ENCODE peak calls at places on chromosome 9, in ten cellular contexts. N, X, U, L, F, Q, W, D, T and S are unnamed samples.

GRCh38 chr9:70630971-70631370 is 216.5 kb upstream of the KLF9 start:
- DNase-seq in N (no peak), X (no peak), U (no peak), L (no peak), F (no peak), Q (no peak), W (no peak), D (no peak), T (no peak), S (no peak)

GRCh38 chr9:129551393-129551973 is 69.4 kb downstream of the C9orf50 start:
- DNase-seq in N (no peak), X (no peak), U (no peak), L (no peak), F (no peak), Q (no peak), W (no peak), D (no peak), T (no peak), S (no peak)

GRCh38 chr9:911003-911402 is 65.5 kb upstream of the DMRT3 start:
- DNase-seq in N (no peak), X (no peak), U (no peak), L (no peak), F (peak), Q (no peak), W (no peak), D (no peak), T (no peak), S (peak)

GRCh38 chr9:79799691-79800345 is 228.1 kb downstream of the TLE4 start:
- DNase-seq in N (no peak), X (no peak), U (peak), L (peak), F (peak), Q (peak), W (peak), D (peak), T (no peak), S (no peak)

GRCh38 chr9:2824564-2824963 is 19.3 kb downstream of the PUM3 start:
- DNase-seq in N (no peak), X (no peak), U (no peak), L (no peak), F (no peak), Q (no peak), W (no peak), D (no peak), T (no peak), S (peak)

GRCh38 chr9:103761466-103761865 is 332.6 kb upstream of the SMC2 start:
- DNase-seq in N (no peak), X (no peak), U (no peak), L (no peak), F (no peak), Q (no peak), W (no peak), D (no peak), T (no peak), S (no peak)

GRCh38 chr9:18268381-18268780 is 205.6 kb upstream of the ADAMTSL1 start:
- DNase-seq in N (no peak), X (peak), U (peak), L (no peak), F (no peak), Q (no peak), W (peak), D (peak), T (no peak), S (peak)

GRCh38 chr9:77132991-77133390 is 44.3 kb upstream of the VPS13A start:
- DNase-seq in N (no peak), X (peak), U (no peak), L (no peak), F (no peak), Q (no peak), W (no peak), D (no peak), T (no peak), S (no peak)

GRCh38 chr9:68711281-68711680 is 6.2 kb downstream of the PIP5K1B start:
- DNase-seq in N (no peak), X (no peak), U (no peak), L (no peak), F (no peak), Q (no peak), W (no peak), D (no peak), T (no peak), S (no peak)

GRCh38 chr9:125894566-125894965 is 147.4 kb downstream of the PBX3 start:
- DNase-seq in N (no peak), X (no peak), U (no peak), L (no peak), F (no peak), Q (no peak), W (no peak), D (no peak), T (no peak), S (no peak)

GRCh38 chr9:98234231-98234825 is 21.1 kb downstream of the TBC1D2 start:
- DNase-seq in N (no peak), X (no peak), U (no peak), L (no peak), F (no peak), Q (no peak), W (no peak), D (no peak), T (no peak), S (peak)

GRCh38 chr9:92517046-92517445 is 18.7 kb downstream of the ECM2 start:
- DNase-seq in N (no peak), X (no peak), U (no peak), L (no peak), F (no peak), Q (no peak), W (no peak), D (no peak), T (no peak), S (peak)

GRCh38 chr9:131781069-131781468 is 41.2 kb upstream of the RAPGEF1 start:
- DNase-seq in N (no peak), X (no peak), U (no peak), L (no peak), F (no peak), Q (no peak), W (no peak), D (peak), T (no peak), S (no peak)

GRCh38 chr9:114374936-114375335 is 12.8 kb downstream of the AKNA start:
- DNase-seq in N (no peak), X (no peak), U (no peak), L (no peak), F (no peak), Q (no peak), W (no peak), D (no peak), T (no peak), S (no peak)

GRCh38 chr9:15720861-15721260 is 168.0 kb downstream of the CCDC171 start:
- DNase-seq in N (no peak), X (no peak), U (no peak), L (no peak), F (no peak), Q (no peak), W (no peak), D (no peak), T (no peak), S (no peak)

GRCh38 chr9:113996531-113997001 is 81.5 kb downstream of the AMBP start:
- DNase-seq in N (no peak), X (no peak), U (no peak), L (no peak), F (no peak), Q (no peak), W (no peak), D (no peak), T (no peak), S (no peak)

GRCh38 chr9:1458503-1458902 is 408.3 kb downstream of the DMRT2 start:
- DNase-seq in N (no peak), X (peak), U (peak), L (no peak), F (no peak), Q (no peak), W (no peak), D (peak), T (no peak), S (no peak)

GRCh38 chr9:6783753-6784152 is 26.0 kb downstream of the KDM4C start:
- DNase-seq in N (no peak), X (no peak), U (no peak), L (no peak), F (no peak), Q (no peak), W (no peak), D (no peak), T (no peak), S (no peak)

GRCh38 chr9:134606951-134607733 is 34.5 kb upstream of the COL5A1 start:
- DNase-seq in N (no peak), X (no peak), U (no peak), L (no peak), F (no peak), Q (no peak), W (peak), D (no peak), T (no peak), S (peak)

GRCh38 chr9:37667706-37668672 is 17.2 kb downstream of the FRMPD1 start:
- DNase-seq in N (no peak), X (no peak), U (no peak), L (no peak), F (peak), Q (no peak), W (no peak), D (peak), T (no peak), S (peak)

GRCh38 chr9:35756275-35756742 is 2.2 kb upstream of the MSMP start:
- DNase-seq in N (no peak), X (no peak), U (no peak), L (no peak), F (no peak), Q (peak), W (no peak), D (peak), T (no peak), S (peak)

GRCh38 chr9:3337515-3337914 is 188.3 kb downstream of the RFX3 start:
- DNase-seq in N (no peak), X (peak), U (peak), L (no peak), F (no peak), Q (peak), W (peak), D (peak), T (no peak), S (no peak)

GRCh38 chr9:99023831-99024230 is 80.1 kb downstream of the COL15A1 start:
- DNase-seq in N (no peak), X (peak), U (peak), L (peak), F (no peak), Q (peak), W (no peak), D (peak), T (no peak), S (no peak)

GRCh38 chr9:114924327-114924726 is 6.1 kb downstream of the TNFSF8 start:
- DNase-seq in N (no peak), X (no peak), U (no peak), L (no peak), F (no peak), Q (no peak), W (no peak), D (no peak), T (no peak), S (no peak)

GRCh38 chr9:96020822-96021615 is 145.5 kb downstream of the ERCC6L2 start:
- DNase-seq in N (no peak), X (no peak), U (peak), L (no peak), F (no peak), Q (no peak), W (peak), D (peak), T (no peak), S (peak)

GRCh38 chr9:100052375-100052774 is 46.4 kb downstream of the ERP44 start:
- DNase-seq in N (no peak), X (no peak), U (no peak), L (no peak), F (no peak), Q (no peak), W (no peak), D (no peak), T (no peak), S (no peak)

GRCh38 chr9:126275386-126276001 is 51.1 kb upstream of the MVB12B start:
- DNase-seq in N (no peak), X (peak), U (no peak), L (no peak), F (no peak), Q (no peak), W (peak), D (peak), T (no peak), S (peak)

GRCh38 chr9:3900673-3901318 is 375.0 kb upstream of the RFX3 start:
- DNase-seq in N (no peak), X (no peak), U (no peak), L (no peak), F (no peak), Q (no peak), W (no peak), D (no peak), T (no peak), S (no peak)

GRCh38 chr9:6676254-6676928 is 30.9 kb upstream of the GLDC start:
- DNase-seq in N (no peak), X (no peak), U (no peak), L (no peak), F (no peak), Q (no peak), W (no peak), D (no peak), T (no peak), S (no peak)

GRCh38 chr9:98374385-98375051 is 119.1 kb upstream of the TBC1D2 start:
- DNase-seq in N (no peak), X (peak), U (peak), L (no peak), F (peak), Q (no peak), W (peak), D (peak), T (peak), S (peak)

GRCh38 chr9:92138157-92138959 is 23.1 kb upstream of the SPTLC1 start:
- DNase-seq in N (peak), X (peak), U (peak), L (no peak), F (peak), Q (peak), W (peak), D (peak), T (no peak), S (peak)

GRCh38 chr9:108436470-108436869 is 419.3 kb downstream of the ACTL7B start:
- DNase-seq in N (no peak), X (no peak), U (no peak), L (no peak), F (no peak), Q (no peak), W (no peak), D (no peak), T (no peak), S (no peak)

GRCh38 chr9:108430655-108431054 is 425.1 kb downstream of the ACTL7B start:
- DNase-seq in N (no peak), X (no peak), U (no peak), L (no peak), F (no peak), Q (no peak), W (no peak), D (no peak), T (no peak), S (no peak)

GRCh38 chr9:108434502-108434901 is 421.3 kb downstream of the ACTL7B start:
- DNase-seq in N (no peak), X (peak), U (no peak), L (no peak), F (no peak), Q (no peak), W (no peak), D (peak), T (no peak), S (no peak)

GRCh38 chr9:108439967-108440366 is 415.8 kb downstream of the ACTL7B start:
- DNase-seq in N (no peak), X (peak), U (peak), L (no peak), F (no peak), Q (no peak), W (peak), D (peak), T (no peak), S (no peak)

GRCh38 chr9:108434036-108434435 is 421.8 kb downstream of the ACTL7B start:
- DNase-seq in N (no peak), X (no peak), U (no peak), L (no peak), F (no peak), Q (no peak), W (no peak), D (no peak), T (no peak), S (no peak)
- TF ChIP-seq CTCF in N (no peak), X (no peak), U (no peak), L (no peak), F (no peak), Q (no peak), W (no peak), D (no peak), T (no peak), S (no peak)

GRCh38 chr9:121650220-121651013 is 1.0 kb upstream of the DAB2IP start:
- DNase-seq in N (no peak), X (peak), U (no peak), L (no peak), F (peak), Q (peak), W (peak), D (peak), T (peak), S (peak)

GRCh38 chr9:121648799-121649198 is 2.6 kb upstream of the DAB2IP start:
- DNase-seq in N (no peak), X (no peak), U (no peak), L (no peak), F (no peak), Q (no peak), W (no peak), D (no peak), T (no peak), S (no peak)

GRCh38 chr9:121648172-121648571 is 3.3 kb upstream of the DAB2IP start:
- DNase-seq in N (no peak), X (no peak), U (no peak), L (no peak), F (no peak), Q (no peak), W (no peak), D (no peak), T (no peak), S (no peak)

GRCh38 chr9:121651014-121651294 is 480 bp upstream of the DAB2IP start:
- DNase-seq in N (no peak), X (no peak), U (no peak), L (no peak), F (no peak), Q (no peak), W (no peak), D (no peak), T (no peak), S (no peak)

GRCh38 chr9:121649476-121650219 is 1.8 kb upstream of the DAB2IP start:
- DNase-seq in N (no peak), X (no peak), U (no peak), L (no peak), F (no peak), Q (no peak), W (no peak), D (no peak), T (no peak), S (peak)
- H3K4me3 ChIP-seq in N (no peak), X (no peak), U (no peak), L (no peak), F (peak), Q (peak), W (no peak), D (peak), T (no peak), S (peak)

GRCh38 chr9:94990897-94991561 is 264.5 kb downstream of the AOPEP start:
- DNase-seq in N (no peak), X (no peak), U (no peak), L (no peak), F (peak), Q (no peak), W (no peak), D (no peak), T (no peak), S (no peak)
- TF ChIP-seq CTCF in N (no peak), X (no peak), U (no peak), L (no peak), F (no peak), Q (no peak), W (no peak), D (no peak), T (no peak), S (no peak)

GRCh38 chr9:130664191-130665028 is at the start of gene PRDM12:
- DNase-seq in N (no peak), X (no peak), U (no peak), L (no peak), F (no peak), Q (no peak), W (no peak), D (no peak), T (no peak), S (peak)
- H3K4me3 ChIP-seq in N (no peak), X (no peak), U (no peak), L (no peak), F (peak), Q (peak), W (no peak), D (no peak), T (no peak), S (peak)

GRCh38 chr9:87894998-87895625 is 12.4 kb downstream of the SPATA31E1 start:
- DNase-seq in N (no peak), X (no peak), U (no peak), L (no peak), F (no peak), Q (no peak), W (no peak), D (no peak), T (no peak), S (peak)
- TF ChIP-seq CTCF in N (peak), X (no peak), U (peak), L (no peak), F (no peak), Q (no peak), W (no peak), D (no peak), T (peak), S (peak)

DNA sequence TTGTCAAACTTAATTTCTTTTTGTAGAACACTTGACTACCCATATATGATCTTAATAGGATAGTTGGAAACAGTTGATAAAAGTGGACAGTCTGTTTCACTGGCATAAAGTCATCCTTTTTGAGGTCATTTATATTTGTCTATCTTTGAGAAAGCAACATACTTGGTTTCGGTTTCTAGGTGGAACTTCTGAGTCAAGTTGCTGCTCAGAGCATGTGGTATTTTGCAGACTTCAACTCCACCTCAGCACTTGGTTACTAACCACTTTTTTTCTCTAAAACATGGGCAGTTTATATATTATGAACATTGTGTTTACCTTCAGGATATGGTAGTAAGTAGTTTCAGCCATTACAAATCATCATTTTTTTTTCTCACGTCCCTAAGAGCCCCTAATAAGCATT is 1749.0 kb upstream of the C9orf72 start:
- DNase-seq in N (no peak), X (no peak), U (no peak), L (no peak), F (no peak), Q (no peak), W (no peak), D (no peak), T (no peak), S (no peak)
- H3K4me3 ChIP-seq in N (no peak), X (no peak), U (no peak), L (no peak), F (no peak), Q (no peak), W (no peak), D (no peak), T (no peak), S (no peak)

GRCh38 chr9:112446080-112446479 is 40.5 kb upstream of the KIAA1958 start:
- DNase-seq in N (no peak), X (no peak), U (no peak), L (no peak), F (no peak), Q (no peak), W (no peak), D (no peak), T (no peak), S (no peak)

GRCh38 chr9:112446518-112446917 is 40.1 kb upstream of the KIAA1958 start:
- DNase-seq in N (no peak), X (no peak), U (no peak), L (no peak), F (no peak), Q (no peak), W (no peak), D (no peak), T (no peak), S (no peak)

GRCh38 chr9:112443636-112444035 is 43.0 kb upstream of the KIAA1958 start:
- DNase-seq in N (no peak), X (no peak), U (no peak), L (no peak), F (no peak), Q (no peak), W (no peak), D (no peak), T (no peak), S (no peak)

GRCh38 chr9:112445196-112445595 is 41.4 kb upstream of the KIAA1958 start:
- DNase-seq in N (no peak), X (no peak), U (no peak), L (no peak), F (no peak), Q (no peak), W (no peak), D (no peak), T (no peak), S (no peak)

GRCh38 chr9:112443200-112443599 is 43.4 kb upstream of the KIAA1958 start:
- DNase-seq in N (no peak), X (peak), U (peak), L (no peak), F (peak), Q (no peak), W (peak), D (peak), T (no peak), S (peak)
- TF ChIP-seq CTCF in N (peak), X (peak), U (peak), L (peak), F (peak), Q (peak), W (peak), D (peak), T (peak), S (peak)

DNA sequence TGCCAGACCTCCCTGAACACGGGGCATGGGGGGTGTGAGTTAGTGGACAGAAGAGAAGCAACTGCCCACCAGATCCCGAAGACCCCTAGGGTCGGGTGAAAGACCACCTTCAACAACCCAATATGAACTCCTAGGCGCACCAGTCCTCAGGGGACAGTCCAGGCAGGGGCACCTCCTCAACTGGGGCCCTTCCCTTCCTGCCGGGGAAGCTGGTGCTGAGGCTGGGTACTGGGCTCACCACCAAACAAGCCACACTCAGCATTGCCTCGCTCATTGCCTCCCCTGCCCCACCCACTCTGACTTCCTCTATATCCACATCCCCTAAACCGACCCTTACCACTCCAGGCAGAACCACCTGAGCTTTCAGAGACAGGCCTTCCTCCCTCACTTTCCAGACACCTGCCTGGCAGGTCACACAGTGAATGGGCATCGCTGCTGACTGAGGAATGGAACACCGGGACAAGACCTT is 42.5 kb downstream of the SEMA4D start:
- DNase-seq in N (no peak), X (no peak), U (no peak), L (no peak), F (no peak), Q (no peak), W (no peak), D (no peak), T (no peak), S (no peak)
- H3K4me3 ChIP-seq in N (no peak), X (no peak), U (no peak), L (no peak), F (no peak), Q (no peak), W (no peak), D (no peak), T (no peak), S (no peak)